ENCODE peak calls at places on chromosomes 4 and X, in nine cellular contexts. I is hepatocyte, K is OCI-LY7, Y is body of pancreas, J is Peyer's patch, U is H9, P is pancreas, N is K562, F is transverse colon. Q is an unnamed sample. For H3K4me1, the result is how much of the 10 kb centered on the place peaks cover.

GRCh38 chrX:63764946-63765345 is 20.1 kb downstream of the ARHGEF9 start:
- DNase-seq in I (no peak), K (no peak), Y (no peak), J (no peak), U (no peak), P (no peak), N (no peak), F (no peak), Q (no peak)

GRCh38 chr4:80036949-80037348 is 36.1 kb downstream of the ANTXR2 start:
- DNase-seq in I (peak), K (no peak), Y (no peak), J (no peak), U (no peak), P (no peak), N (no peak), F (no peak), Q (no peak)

GRCh38 chr4:40506066-40506465 is 123.6 kb downstream of the RBM47 start:
- DNase-seq in I (peak), K (peak), Y (peak), J (no peak), U (no peak), P (peak), N (no peak), F (no peak), Q (no peak)

GRCh38 chrX:77668391-77669237 is 117.4 kb downstream of the ATRX start:
- DNase-seq in I (no peak), K (no peak), Y (no peak), J (no peak), U (no peak), P (no peak), N (peak), F (no peak), Q (no peak)

GRCh38 chrX:96004386-96004785 is 680.3 kb upstream of the DIAPH2 start:
- DNase-seq in I (no peak), K (no peak), Y (no peak), J (no peak), U (no peak), P (no peak), N (no peak), F (no peak), Q (no peak)

GRCh38 chrX:33336783-33337182 is 125.4 kb upstream of the DMD start:
- DNase-seq in I (peak), K (peak), Y (peak), J (peak), U (peak), P (no peak), N (no peak), F (no peak), Q (peak)

GRCh38 chr4:96955691-96956090 is 1115.8 kb downstream of the PDHA2 start:
- DNase-seq in I (no peak), K (no peak), Y (no peak), J (no peak), U (no peak), P (no peak), N (no peak), F (no peak), Q (no peak)

GRCh38 chrX:15686818-15687685 is 22.4 kb upstream of the CLTRN start:
- DNase-seq in I (peak), K (peak), Y (peak), J (peak), U (peak), P (peak), N (peak), F (peak), Q (peak)

GRCh38 chr4:139593091-139593564 is 37.1 kb upstream of the SETD7 start:
- DNase-seq in I (peak), K (no peak), Y (no peak), J (no peak), U (no peak), P (no peak), N (no peak), F (no peak), Q (no peak)

GRCh38 chr4:185143596-185143969 is 517 bp downstream of the SLC25A4 start:
- DNase-seq in I (peak), K (peak), Y (peak), J (peak), U (no peak), P (peak), N (peak), F (peak), Q (peak)

GRCh38 chr4:106312377-106312776 is 3.6 kb downstream of the TBCK start:
- DNase-seq in I (no peak), K (no peak), Y (no peak), J (no peak), U (no peak), P (no peak), N (no peak), F (no peak), Q (no peak)

GRCh38 chrX:48045410-48046311 is 25.8 kb downstream of the ZNF630 start:
- DNase-seq in I (peak), K (no peak), Y (no peak), J (no peak), U (no peak), P (no peak), N (no peak), F (no peak), Q (no peak)

GRCh38 chrX:41906515-41907165 is 16.7 kb downstream of the CASK start:
- DNase-seq in I (no peak), K (no peak), Y (no peak), J (no peak), U (no peak), P (no peak), N (no peak), F (no peak), Q (no peak)

GRCh38 chr4:3241905-3242304 is 7.1 kb upstream of the MSANTD1 start:
- DNase-seq in I (peak), K (no peak), Y (peak), J (no peak), U (no peak), P (peak), N (peak), F (peak), Q (no peak)
- H3K27ac ChIP-seq in I (peak), K (no peak), Y (no peak), J (no peak), U (no peak), P (no peak), N (peak), F (peak), Q (no peak)

GRCh38 chrX:109952985-109953905 is 49.7 kb upstream of the TMEM164 start:
- DNase-seq in I (no peak), K (no peak), Y (no peak), J (no peak), U (no peak), P (no peak), N (no peak), F (no peak), Q (no peak)
- H3K4me1 ChIP-seq in I (under half), K (under half), Y (under half), J (under half), U (under half), P (under half), N (under half), F (under half), Q (under half)

GRCh38 chr4:186727149-186727976 is 3.7 kb upstream of the FAT1 start:
- DNase-seq in I (no peak), K (no peak), Y (no peak), J (no peak), U (no peak), P (no peak), N (no peak), F (no peak), Q (no peak)

GRCh38 chr4:186726150-186726439 is 2.4 kb upstream of the FAT1 start:
- DNase-seq in I (no peak), K (no peak), Y (no peak), J (no peak), U (no peak), P (peak), N (no peak), F (no peak), Q (peak)

GRCh38 chr4:186725422-186726149 is 1.9 kb upstream of the FAT1 start:
- DNase-seq in I (peak), K (no peak), Y (peak), J (peak), U (peak), P (peak), N (peak), F (peak), Q (peak)

GRCh38 chr4:186727977-186728519 is 4.4 kb upstream of the FAT1 start:
- DNase-seq in I (peak), K (no peak), Y (no peak), J (peak), U (peak), P (no peak), N (no peak), F (no peak), Q (no peak)

DNA sequence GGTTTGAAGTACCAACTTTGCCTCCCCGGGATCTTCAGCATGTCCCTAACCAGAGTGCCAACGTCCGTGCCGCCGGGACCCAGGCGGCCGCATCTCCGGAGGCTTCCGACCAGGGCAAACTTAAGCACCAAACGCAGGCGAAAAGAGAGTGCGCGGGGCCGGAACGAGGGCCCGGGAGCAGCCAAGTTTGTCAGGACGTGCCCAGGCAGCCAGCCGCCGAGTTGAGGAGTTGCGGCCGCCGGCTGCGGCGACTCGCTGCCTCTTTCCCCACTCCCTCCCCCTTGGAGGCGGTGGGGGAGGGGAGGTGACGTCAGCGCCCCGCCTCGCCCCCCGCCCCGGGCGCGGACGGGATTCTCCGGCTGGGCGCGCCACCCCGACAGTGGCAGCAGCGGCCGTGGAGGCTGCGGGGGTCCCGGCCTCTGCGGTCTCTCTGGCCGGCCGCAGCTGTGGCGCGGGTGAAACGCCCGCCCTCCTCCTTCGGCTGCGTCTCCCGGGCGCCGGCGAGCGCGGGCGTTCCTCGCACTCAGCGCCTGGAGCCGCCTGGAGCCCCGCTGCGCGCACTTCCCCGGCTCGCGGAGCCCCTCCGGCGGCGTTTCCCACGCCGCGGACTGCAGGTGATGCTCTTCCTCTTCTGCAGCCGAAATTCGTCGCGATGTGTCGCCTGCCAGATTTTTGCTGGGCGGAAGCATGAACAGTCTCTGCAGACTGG is 2.9 kb upstream of the FAT1 start:
- DNase-seq in I (peak), K (no peak), Y (peak), J (peak), U (peak), P (peak), N (peak), F (peak), Q (peak)
- H3K27ac ChIP-seq in I (peak), K (no peak), Y (peak), J (peak), U (no peak), P (peak), N (no peak), F (peak), Q (peak)

GRCh38 chr4:56755901-56756300 is 65.6 kb downstream of the SPINK2 start:
- DNase-seq in I (no peak), K (no peak), Y (no peak), J (no peak), U (no peak), P (no peak), N (no peak), F (no peak), Q (no peak)
- H3K4me1 ChIP-seq in I (under half), K (half or more), Y (under half), J (under half), U (under half), P (under half), N (under half), F (under half), Q (under half)

DNA sequence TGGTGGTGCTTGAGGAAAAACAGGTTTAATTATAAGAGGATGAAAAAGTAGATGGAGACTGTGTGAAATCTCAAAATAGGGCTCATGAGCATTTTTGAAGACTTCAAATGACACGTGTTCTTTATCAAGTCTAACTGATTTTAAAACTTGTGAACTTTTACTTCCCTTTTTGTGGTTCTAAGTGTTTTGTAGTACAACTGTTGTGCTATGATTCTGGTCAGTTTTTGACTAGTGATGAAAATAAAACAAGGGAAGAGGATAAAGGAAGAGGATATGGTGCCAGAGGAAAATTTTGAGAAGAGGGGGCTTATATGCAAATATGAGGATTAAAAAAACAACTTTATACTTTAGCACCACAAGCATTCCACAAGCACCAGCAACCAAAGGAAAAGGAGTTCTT is 644.0 kb downstream of the RPA4 start:
- DNase-seq in I (no peak), K (peak), Y (no peak), J (no peak), U (no peak), P (no peak), N (no peak), F (no peak), Q (no peak)
- H3K27ac ChIP-seq in I (no peak), K (peak), Y (no peak), J (no peak), U (no peak), P (no peak), N (no peak), F (no peak), Q (no peak)

GRCh38 chr4:169342906-169343560 is 72.3 kb upstream of the SH3RF1 start:
- DNase-seq in I (no peak), K (no peak), Y (no peak), J (no peak), U (no peak), P (no peak), N (no peak), F (no peak), Q (no peak)

GRCh38 chr4:169342159-169342865 is 71.6 kb upstream of the SH3RF1 start:
- DNase-seq in I (no peak), K (no peak), Y (peak), J (no peak), U (no peak), P (peak), N (no peak), F (no peak), Q (no peak)

GRCh38 chr4:169345207-169345788 is 74.5 kb upstream of the SH3RF1 start:
- DNase-seq in I (no peak), K (no peak), Y (no peak), J (no peak), U (no peak), P (no peak), N (no peak), F (no peak), Q (no peak)

GRCh38 chr4:169348541-169348940 is 77.8 kb upstream of the SH3RF1 start:
- DNase-seq in I (no peak), K (no peak), Y (no peak), J (no peak), U (no peak), P (no peak), N (no peak), F (no peak), Q (no peak)

GRCh38 chr4:169346840-169347239 is 76.1 kb upstream of the SH3RF1 start:
- DNase-seq in I (no peak), K (no peak), Y (no peak), J (no peak), U (no peak), P (no peak), N (no peak), F (no peak), Q (no peak)
- H3K4me1 ChIP-seq in I (under half), K (under half), Y (under half), J (under half), U (under half), P (under half), N (under half), F (under half), Q (under half)

GRCh38 chr4:37757705-37758104 is 68.8 kb upstream of the PGM2 start:
- DNase-seq in I (no peak), K (no peak), Y (no peak), J (no peak), U (no peak), P (no peak), N (no peak), F (no peak), Q (no peak)
- H3K27ac ChIP-seq in I (no peak), K (no peak), Y (no peak), J (no peak), U (no peak), P (no peak), N (no peak), F (no peak), Q (no peak)

GRCh38 chr4:102564399-102564921 is 63.3 kb downstream of the NFKB1 start:
- DNase-seq in I (no peak), K (no peak), Y (no peak), J (no peak), U (no peak), P (no peak), N (no peak), F (no peak), Q (no peak)

GRCh38 chr4:102560743-102561341 is 59.7 kb downstream of the NFKB1 start:
- DNase-seq in I (no peak), K (no peak), Y (no peak), J (no peak), U (no peak), P (no peak), N (no peak), F (no peak), Q (no peak)

GRCh38 chr4:102566426-102566825 is 65.3 kb downstream of the NFKB1 start:
- DNase-seq in I (no peak), K (no peak), Y (no peak), J (no peak), U (no peak), P (no peak), N (no peak), F (no peak), Q (no peak)

GRCh38 chr4:102560115-102560514 is 59.0 kb downstream of the NFKB1 start:
- DNase-seq in I (no peak), K (no peak), Y (no peak), J (no peak), U (no peak), P (no peak), N (no peak), F (no peak), Q (no peak)

DNA sequence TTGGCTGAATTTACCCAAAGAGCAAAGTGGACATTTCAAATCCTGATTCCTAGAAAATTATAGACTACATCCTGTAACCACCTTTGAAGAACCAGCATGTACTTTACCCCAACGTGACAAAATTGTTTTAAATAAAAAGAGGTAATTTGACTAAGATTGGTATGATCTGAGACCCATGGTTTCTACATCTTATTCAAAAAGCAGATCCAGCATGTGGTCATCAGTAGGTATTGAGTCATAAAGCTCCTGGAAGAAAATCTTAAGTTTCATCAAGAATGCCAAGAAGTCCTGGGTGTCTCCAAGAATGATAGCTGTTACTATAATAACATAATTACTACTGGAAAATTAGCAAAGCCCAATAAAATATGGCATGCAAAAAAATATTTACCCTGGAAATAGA is 61.8 kb downstream of the NFKB1 start:
- DNase-seq in I (no peak), K (no peak), Y (no peak), J (no peak), U (no peak), P (no peak), N (no peak), F (no peak), Q (no peak)
- H3K4me1 ChIP-seq in I (under half), K (under half), Y (under half), J (under half), U (under half), P (under half), N (under half), F (under half), Q (under half)